ENCODE peak calls at places on chromosomes 3 and 15, in ten cellular contexts. B is hepatocyte; Y is stimulated activated CD8-positive, alpha-beta memory T cell treated with anti-CD3 and anti-CD28 coated beads, Interleukin-15, amount 100 ng/mL, for 24 hours; H is left ventricle myocardium superior; D is NCI-H1694 treated with DMSO at 0.1 percent for 48 hours; E is colonic mucosa; V is cardiac septum; T is testis; L is T follicular helper cell; M is RPMI8226. P is an unnamed sample.

GRCh38 chr3:51568041-51568440 is 29.5 kb downstream of the RAD54L2 start:
- DNase-seq in H (no peak), B (no peak), D (no peak), T (no peak), L (no peak), Y (no peak), M (no peak), V (no peak), E (no peak), P (no peak)

GRCh38 chr15:50798684-50799083 is 33.2 kb upstream of the SPPL2A start:
- DNase-seq in E (peak), Y (no peak), M (no peak), V (no peak), T (no peak), L (no peak), H (no peak), D (no peak), B (peak), P (no peak)

GRCh38 chr3:194132465-194133358 is 3.2 kb upstream of the HES1 start:
- DNase-seq in M (no peak), T (no peak), B (peak), E (no peak), L (no peak), H (no peak), D (no peak), V (no peak), Y (no peak), P (no peak)

GRCh38 chr15:66955001-66955516 is 110.3 kb upstream of the SMAD3 start:
- DNase-seq in T (no peak), E (no peak), B (no peak), V (no peak), Y (no peak), M (no peak), D (no peak), L (no peak), H (no peak), P (no peak)

GRCh38 chr3:65398953-65399352 is 639.8 kb downstream of the MAGI1 start:
- DNase-seq in T (no peak), V (no peak), H (no peak), D (no peak), Y (no peak), L (no peak), E (no peak), B (no peak), M (no peak), P (no peak)

GRCh38 chr3:138329127-138329983 is at the start of gene NME9:
- DNase-seq in T (peak), B (peak), D (peak), M (peak), V (peak), L (peak), H (peak), Y (peak), E (peak), P (peak)

GRCh38 chr15:59436774-59437472 is 1.1 kb upstream of the FAM81A start:
- DNase-seq in L (no peak), H (no peak), D (no peak), Y (no peak), V (no peak), B (no peak), E (peak), T (no peak), M (peak), P (peak)

GRCh38 chr3:130609166-130609574 is 92.2 kb downstream of the COL6A6 start:
- DNase-seq in V (no peak), M (no peak), L (no peak), Y (no peak), T (peak), H (peak), B (no peak), D (no peak), E (peak), P (peak)

GRCh38 chr3:150072576-150072975 is 101.9 kb upstream of the PFN2 start:
- DNase-seq in D (no peak), T (no peak), E (no peak), L (no peak), M (no peak), V (no peak), B (no peak), H (no peak), Y (no peak), P (no peak)

GRCh38 chr15:38216763-38217162 is 35.9 kb upstream of the SPRED1 start:
- DNase-seq in T (no peak), L (no peak), M (no peak), H (no peak), B (peak), V (no peak), Y (no peak), E (no peak), D (no peak), P (no peak)

P was measured in fibroblast of the aortic adventitia.